ENCODE peak calls at places on chromosomes 5 and 9, in four cellular contexts. J, W, R and T are unnamed samples. For H3K4me1, the result is how much of the 10 kb centered on the place peaks cover.

GRCh38 chr9:98536542-98537173 is 172.1 kb downstream of the GABBR2 start:
- DNase-seq in J (no peak), W (no peak), R (no peak), T (no peak)

GRCh38 chr5:82274343-82275266 is 3.5 kb downstream of the RPS23 start:
- DNase-seq in J (no peak), W (no peak), R (no peak), T (no peak)

GRCh38 chr5:144060598-144060997 is 109.9 kb downstream of the YIPF5 start:
- DNase-seq in J (no peak), W (no peak), R (no peak), T (no peak)

GRCh38 chr5:41835625-41836024 is 34.6 kb downstream of the OXCT1 start:
- DNase-seq in J (peak), W (peak), R (no peak), T (peak)

GRCh38 chr5:61272688-61273087 is 59.4 kb upstream of the ZSWIM6 start:
- DNase-seq in J (no peak), W (no peak), R (no peak), T (no peak)

GRCh38 chr5:126334755-126335154 is 88.5 kb upstream of the GRAMD2B start:
- DNase-seq in J (no peak), W (no peak), R (no peak), T (no peak)

GRCh38 chr9:111831371-111832108 is 36.8 kb upstream of the SHOC1 start:
- DNase-seq in J (no peak), W (no peak), R (no peak), T (no peak)

GRCh38 chr5:104708027-104708426 is 1145.4 kb upstream of the NUDT12 start:
- DNase-seq in J (no peak), W (no peak), R (no peak), T (no peak)

GRCh38 chr9:7479300-7479699 is 320.3 kb downstream of the DMAC1 start:
- DNase-seq in J (no peak), W (no peak), R (no peak), T (no peak)

GRCh38 chr5:172501708-172502379 is 47.5 kb upstream of the SH3PXD2B start:
- DNase-seq in J (no peak), W (peak), R (no peak), T (peak)

GRCh38 chr5:176525677-176526076 is 11.5 kb downstream of the RNF44 start:
- DNase-seq in J (no peak), W (no peak), R (peak), T (no peak)

GRCh38 chr5:176527246-176528222 is 9.7 kb downstream of the RNF44 start:
- DNase-seq in J (no peak), W (no peak), R (peak), T (no peak)

GRCh38 chr5:176526462-176526861 is 10.7 kb downstream of the RNF44 start:
- DNase-seq in J (no peak), W (no peak), R (peak), T (no peak)

GRCh38 chr5:176524138-176524537 is 13.1 kb downstream of the RNF44 start:
- DNase-seq in J (no peak), W (no peak), R (peak), T (no peak)

DNA sequence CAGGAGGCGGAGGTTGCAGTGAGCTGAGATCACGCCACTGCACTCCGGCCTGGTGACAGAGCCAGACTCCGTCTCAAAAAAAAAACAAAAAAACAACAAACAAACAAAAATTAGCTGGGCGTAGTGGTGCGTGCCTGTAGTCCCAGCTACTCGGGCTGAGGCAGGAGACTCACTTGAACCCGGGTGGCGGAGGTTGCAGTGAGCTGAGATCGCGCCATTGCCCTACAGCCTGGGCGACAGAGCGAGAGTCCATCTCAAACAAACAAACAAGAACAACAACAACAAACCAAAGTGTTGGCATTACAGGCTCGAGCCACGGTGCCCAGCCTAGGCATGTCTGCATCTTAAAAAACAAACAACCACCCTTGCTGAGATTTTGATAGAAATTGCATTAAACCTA is 12.2 kb downstream of the RNF44 start:
- DNase-seq in J (no peak), W (no peak), R (peak), T (no peak)
- H3K4me1 ChIP-seq in J (under half), W (under half), R (under half), T (under half)

GRCh38 chr9:93951655-93952118 is 3.5 kb downstream of the BARX1 start:
- DNase-seq in J (no peak), W (no peak), R (no peak), T (no peak)
- H3K4me3 ChIP-seq in J (peak), W (no peak), R (no peak), T (no peak)

DNA sequence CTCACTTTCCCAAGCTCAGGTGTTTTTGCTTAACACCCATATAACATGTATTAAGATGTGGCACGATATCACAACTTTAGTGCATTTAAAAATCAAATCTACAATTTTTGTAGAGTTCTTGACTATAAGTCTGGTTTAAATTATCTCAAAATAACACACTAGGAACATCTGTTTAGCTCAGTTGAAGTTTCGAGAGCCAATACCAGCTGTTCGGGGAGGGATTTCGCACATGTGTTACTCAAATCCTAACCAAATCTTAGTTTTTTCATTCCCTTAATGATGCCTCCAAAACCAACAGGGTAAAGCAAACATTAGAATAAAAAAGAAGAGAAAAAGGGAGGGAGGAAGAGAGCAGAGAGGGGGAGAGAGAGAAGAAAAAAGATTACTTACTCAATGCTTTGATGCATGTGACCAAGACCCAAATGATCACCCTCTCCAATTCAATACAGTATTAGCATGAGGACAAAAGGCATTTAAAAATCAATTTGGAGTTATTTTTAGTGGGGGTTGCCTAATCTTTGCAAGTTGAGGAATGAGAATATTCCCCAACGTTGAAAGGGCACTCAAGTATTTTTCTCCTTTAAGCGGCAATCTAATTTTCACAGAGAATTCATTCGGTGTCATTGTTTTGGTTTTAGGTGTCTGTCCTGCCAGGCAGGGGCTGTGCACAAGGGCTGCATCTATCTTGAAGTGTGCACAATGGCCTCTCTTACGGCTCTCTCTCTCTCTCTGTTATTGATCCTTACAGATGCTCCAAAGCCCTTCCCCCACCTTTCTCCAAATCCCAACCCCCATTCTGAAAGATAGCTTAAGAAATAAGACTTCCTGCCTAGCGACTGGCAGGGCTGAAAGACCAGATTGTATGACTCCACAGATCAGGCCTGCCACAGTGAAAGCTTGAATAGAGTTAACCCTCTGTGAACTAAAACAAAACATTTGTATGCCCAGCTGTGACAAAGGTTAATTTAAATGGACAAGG is 86.2 kb upstream of the NR5A1 start:
- DNase-seq in J (no peak), W (no peak), R (no peak), T (no peak)
- H3K4me1 ChIP-seq in J (under half), W (under half), R (under half), T (under half)

GRCh38 chr5:98099448-98100105 is 673.9 kb upstream of the RGMB start:
- DNase-seq in J (no peak), W (no peak), R (no peak), T (no peak)
- H3K4me3 ChIP-seq in J (no peak), W (no peak), R (no peak), T (no peak)

GRCh38 chr9:133986061-133986460 is 6.1 kb downstream of the VAV2 start:
- DNase-seq in J (no peak), W (no peak), R (no peak), T (no peak)
- H3K4me1 ChIP-seq in J (under half), W (under half), R (under half), T (under half)